ENCODE peak calls at places on chromosomes 2 and 18, in five cellular contexts. M is HFFc6, X is C1 segment of cervical spinal cord, F is dermis blood vessel endothelial cell, K is pancreas. N is an unnamed sample.
A peak's percentile ranks its signal among the peaks of the same experiment; 100 is the strongest.

GRCh38 chr2:233823731-233824121 is 30.6 kb downstream of the HJURP start:
- DNase-seq in M (no peak), X (no peak), F (no peak), K (peak; percentile 27), N (no peak)

GRCh38 chr18:45765740-45766139 is 41.8 kb downstream of the SLC14A1 start:
- DNase-seq in M (no peak), X (no peak), F (no peak), K (no peak), N (no peak)

GRCh38 chr2:234995332-234996007 is 43.7 kb downstream of the SH3BP4 start:
- DNase-seq in M (no peak), X (peak; percentile 68), F (no peak), K (no peak), N (no peak)

GRCh38 chr2:216328347-216328746 is 43.9 kb downstream of the MARCHF4 start:
- DNase-seq in M (no peak), X (no peak), F (peak; percentile 44), K (no peak), N (no peak)

GRCh38 chr2:75321558-75321957 is 122.2 kb upstream of the TACR1 start:
- DNase-seq in M (no peak), X (no peak), F (no peak), K (no peak), N (peak; percentile 35)

GRCh38 chr2:211093743-211094303 is 537.4 kb downstream of the CPS1 start:
- DNase-seq in M (no peak), X (no peak), F (peak; percentile 17), K (no peak), N (no peak)

GRCh38 chr18:75183973-75184372 is 25.0 kb downstream of the PTGR3 start:
- DNase-seq in M (no peak), X (no peak), F (no peak), K (no peak), N (no peak)

GRCh38 chr2:121288454-121289231 is 3.6 kb upstream of the TFCP2L1 start:
- DNase-seq in M (no peak), X (no peak), F (no peak), K (no peak), N (no peak)

GRCh38 chr2:134918518-134919359 is at the start of gene CCNT2:
- DNase-seq in M (peak; percentile 99), X (peak; percentile 100), F (peak; percentile 99), K (peak; percentile 100), N (peak; percentile 99)

GRCh38 chr2:24047703-24048033 is 477 bp upstream of the WDCP start:
- DNase-seq in M (no peak), X (no peak), F (no peak), K (no peak), N (no peak)

GRCh38 chr18:28115149-28115550 is 61.8 kb downstream of the CDH2 start:
- DNase-seq in M (peak; percentile 96), X (peak; percentile 24), F (peak; percentile 76), K (no peak), N (peak; percentile 74)

GRCh38 chr18:63505566-63506335 is 29.0 kb downstream of the SERPINB5 start:
- DNase-seq in M (peak; percentile 37), X (no peak), F (peak; percentile 44), K (no peak), N (peak; percentile 27)

GRCh38 chr2:135485441-135485840 is 45.6 kb downstream of the ZRANB3 start:
- DNase-seq in M (no peak), X (no peak), F (no peak), K (no peak), N (no peak)

GRCh38 chr2:111119004-111119846 is 1.5 kb upstream of the BCL2L11 start:
- DNase-seq in M (no peak), X (no peak), F (peak; percentile 30), K (peak; percentile 80), N (peak; percentile 53)

GRCh38 chr2:76675237-76675636 is 846.9 kb downstream of the LRRTM4 start:
- DNase-seq in M (no peak), X (no peak), F (no peak), K (no peak), N (no peak)

GRCh38 chr2:115386465-115386864 is 944.0 kb downstream of the DPP10 start:
- DNase-seq in M (no peak), X (no peak), F (no peak), K (no peak), N (no peak)

GRCh38 chr2:201483337-201483736 is 31.8 kb downstream of the STRADB start:
- DNase-seq in M (no peak), X (no peak), F (no peak), K (no peak), N (no peak)

GRCh38 chr2:69948032-69948962 is 13.1 kb downstream of the ASPRV1 start:
- DNase-seq in M (no peak), X (no peak), F (no peak), K (peak; percentile 55), N (peak; percentile 46)

GRCh38 chr2:158729873-158730620 is 65.1 kb upstream of the DAPL1 start:
- DNase-seq in M (no peak), X (peak; percentile 57), F (no peak), K (no peak), N (no peak)

GRCh38 chr2:33810046-33810835 is 211.1 kb upstream of the FAM98A start:
- DNase-seq in M (peak; percentile 41), X (no peak), F (no peak), K (no peak), N (peak; percentile 81)

GRCh38 chr2:109322111-109322510 is 193.1 kb downstream of the SH3RF3 start:
- DNase-seq in M (peak; percentile 96), X (peak; percentile 47), F (peak; percentile 82), K (no peak), N (no peak)

GRCh38 chr2:95346236-95346737 is 49.1 kb downstream of the KCNIP3 start:
- DNase-seq in M (peak; percentile 31), X (no peak), F (peak; percentile 29), K (peak; percentile 80), N (no peak)

GRCh38 chr2:12005886-12006681 is 259.7 kb downstream of the LPIN1 start:
- DNase-seq in M (no peak), X (no peak), F (peak; percentile 77), K (no peak), N (peak; percentile 26)

GRCh38 chr2:206873426-206873825 is 65.9 kb upstream of the CPO start:
- DNase-seq in M (no peak), X (no peak), F (no peak), K (no peak), N (no peak)

GRCh38 chr2:45623120-45623519 is 12.1 kb upstream of the SRBD1 start:
- DNase-seq in M (no peak), X (no peak), F (no peak), K (no peak), N (no peak)

GRCh38 chr2:42593282-42593681 is 24.9 kb downstream of the MTA3 start:
- DNase-seq in M (no peak), X (no peak), F (no peak), K (no peak), N (no peak)

GRCh38 chr18:58605027-58606020 is 23.6 kb downstream of the ALPK2 start:
- DNase-seq in M (peak; percentile 62), X (no peak), F (peak; percentile 12), K (no peak), N (no peak)

GRCh38 chr2:124317628-124318027 is 292.5 kb downstream of the CNTNAP5 start:
- DNase-seq in M (no peak), X (no peak), F (no peak), K (no peak), N (no peak)

GRCh38 chr2:235126771-235127170 is 175.0 kb downstream of the SH3BP4 start:
- DNase-seq in M (no peak), X (no peak), F (no peak), K (no peak), N (peak; percentile 67)

GRCh38 chr2:217402622-217403383 is 542.9 kb upstream of the TNP1 start:
- DNase-seq in M (no peak), X (no peak), F (no peak), K (no peak), N (no peak)

GRCh38 chr2:219441451-219442205 is 7.0 kb downstream of the SPEG start:
- DNase-seq in M (peak; percentile 74), X (no peak), F (no peak), K (peak; percentile 64), N (no peak)

GRCh38 chr2:85712849-85713612 is 18.9 kb downstream of the GNLY start:
- DNase-seq in M (no peak), X (peak; percentile 70), F (peak; percentile 32), K (no peak), N (no peak)

GRCh38 chr18:22932885-22933205 is 283 bp upstream of the RBBP8 start:
- DNase-seq in M (peak; percentile 5), X (no peak), F (no peak), K (no peak), N (no peak)